ENCODE peak calls at places on chromosomes 4 and X, in seven cellular contexts. U, C, P, W, M, D and T are unnamed samples.

GRCh38 chrX:118480172-118480571 is 15.4 kb upstream of the DOCK11 start:
- DNase-seq in C (no peak), M (no peak), P (no peak), W (no peak), U (no peak), D (no peak), T (no peak)

GRCh38 chr4:98686046-98686385 is 27.6 kb upstream of the TSPAN5 start:
- DNase-seq in C (no peak), U (no peak), D (no peak), W (no peak), M (no peak), P (no peak), T (no peak)

GRCh38 chr4:102387552-102388150 is 42.4 kb upstream of the SLC39A8 start:
- DNase-seq in W (no peak), C (no peak), U (no peak), P (no peak), D (no peak), M (no peak), T (no peak)

GRCh38 chrX:19747672-19748610 is 139.5 kb downstream of the SH3KBP1 start:
- DNase-seq in D (no peak), M (no peak), P (peak), W (no peak), U (no peak), C (no peak), T (no peak)

GRCh38 chrX:104987063-104987462 is 233.4 kb downstream of the TEX13A start:
- DNase-seq in W (no peak), M (no peak), U (no peak), D (no peak), P (no peak), C (no peak), T (no peak)

GRCh38 chr4:102684605-102685052 is 76.1 kb downstream of the MANBA start:
- DNase-seq in W (no peak), C (no peak), P (no peak), M (no peak), D (no peak), U (no peak), T (no peak)

GRCh38 chrX:54721424-54721823 is 76.6 kb downstream of the ITIH6 start:
- DNase-seq in M (no peak), C (no peak), W (no peak), D (no peak), P (no peak), U (no peak), T (peak)

GRCh38 chr4:14743601-14744000 is 258.7 kb upstream of the CPEB2 start:
- DNase-seq in P (no peak), W (no peak), M (no peak), D (no peak), C (no peak), U (no peak), T (no peak)

GRCh38 chr4:122687450-122688121 is 44.9 kb upstream of the BBS12 start:
- DNase-seq in C (no peak), U (no peak), W (no peak), P (no peak), M (no peak), D (no peak), T (no peak)

GRCh38 chr4:54229631-54230478 is 762 bp downstream of the PDGFRA start:
- DNase-seq in W (no peak), D (no peak), P (no peak), M (no peak), U (no peak), C (no peak), T (no peak)

GRCh38 chrX:29225670-29226069 is 638.4 kb downstream of the IL1RAPL1 start:
- DNase-seq in D (no peak), C (no peak), U (no peak), W (no peak), M (no peak), P (no peak), T (no peak)

GRCh38 chr4:68630371-68630770 is 40.1 kb downstream of the UGT2B15 start:
- DNase-seq in C (no peak), M (no peak), P (no peak), W (no peak), U (no peak), D (no peak), T (no peak)

GRCh38 chr4:149638073-149638472 is 177.6 kb downstream of the IQCM start:
- DNase-seq in C (no peak), D (no peak), M (no peak), P (no peak), U (no peak), W (no peak), T (no peak)

GRCh38 chr4:188297873-188298272 is 158.6 kb downstream of the TRIML1 start:
- DNase-seq in U (no peak), D (no peak), P (no peak), M (no peak), W (no peak), C (no peak), T (peak)

GRCh38 chrX:115892787-115893671 is 277.5 kb upstream of the AGTR2 start:
- DNase-seq in P (peak), C (no peak), U (no peak), M (peak), W (no peak), D (peak), T (peak)

GRCh38 chrX:18701621-18702361 is 5.7 kb upstream of the PPEF1 start:
- DNase-seq in U (no peak), P (no peak), W (peak), C (peak), D (no peak), M (peak), T (no peak)

GRCh38 chr4:26985836-26986235 is 125.2 kb downstream of the STIM2 start:
- DNase-seq in U (no peak), P (no peak), D (no peak), C (no peak), M (no peak), W (no peak), T (no peak)

GRCh38 chrX:121562616-121563015 is 515.2 kb downstream of the GLUD2 start:
- DNase-seq in W (no peak), C (no peak), D (no peak), P (no peak), U (no peak), M (no peak), T (no peak)

GRCh38 chrX:121558886-121559285 is 511.5 kb downstream of the GLUD2 start:
- DNase-seq in M (no peak), P (no peak), D (no peak), U (no peak), C (no peak), W (no peak), T (no peak)
- TF ChIP-seq POLR2A in M (no peak), P (no peak), D (no peak), U (no peak), C (no peak), W (no peak), T (no peak)

DNA sequence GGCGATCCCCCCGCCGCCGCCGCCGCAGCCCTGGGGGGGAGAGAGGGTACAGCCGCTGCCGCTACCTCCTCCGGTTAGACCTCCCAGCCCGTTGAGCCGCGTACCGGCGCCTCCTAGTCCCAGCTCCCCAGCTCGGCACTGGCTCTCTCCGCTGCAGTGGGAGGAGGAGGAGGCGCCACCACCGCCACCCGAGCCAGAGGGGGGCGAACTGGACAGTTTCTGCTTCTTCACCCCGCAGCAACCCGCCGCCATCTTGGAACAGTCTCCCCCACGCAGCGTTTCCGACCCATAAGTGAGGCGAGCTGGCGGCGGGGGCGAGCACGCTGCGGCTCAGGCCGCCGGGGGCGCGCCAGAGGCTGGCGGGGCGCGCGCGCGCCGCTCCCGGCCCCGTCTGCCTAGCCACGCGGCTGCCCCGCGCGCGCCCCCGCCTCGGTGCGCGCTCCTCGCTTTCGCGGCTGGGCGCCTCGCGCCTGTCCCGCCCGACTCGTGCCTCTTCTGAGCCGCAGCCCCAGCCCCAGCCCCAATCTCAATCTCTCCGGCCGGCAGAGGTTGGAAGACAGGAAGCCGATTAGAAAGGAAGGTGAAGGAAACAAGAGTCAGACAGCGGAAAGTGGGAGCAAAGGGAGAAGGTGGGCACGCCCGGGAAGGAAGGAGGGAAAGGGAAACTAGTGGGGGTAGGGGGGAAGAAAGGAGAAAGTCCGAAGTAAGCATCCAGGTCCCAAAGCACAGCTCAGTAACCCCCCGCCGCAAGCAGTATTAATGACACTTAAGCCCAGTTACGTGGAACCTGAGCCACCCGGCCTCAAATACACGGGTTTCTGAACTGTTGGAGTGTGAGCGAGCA is at the start of gene AMMECR1:
- DNase-seq in P (peak), U (peak), M (peak), W (peak), C (peak), D (peak), T (peak)
- TF ChIP-seq POLR2A in P (peak), U (peak), M (no peak), W (peak), C (peak), D (peak), T (peak)

GRCh38 chr4:8269535-8270417 is at the start of gene HTRA3:
- DNase-seq in M (peak), C (no peak), W (no peak), P (peak), D (no peak), U (no peak), T (no peak)
- TF ChIP-seq POLR2A in M (no peak), C (no peak), W (peak), P (no peak), D (no peak), U (peak), T (peak)

GRCh38 chrX:85003655-85004244 is at the start of gene APOOL:
- DNase-seq in U (peak), C (peak), P (peak), W (peak), D (peak), M (peak), T (peak)
- TF ChIP-seq POLR2A in U (no peak), C (peak), P (no peak), W (no peak), D (no peak), M (no peak), T (no peak)

GRCh38 chr4:88820723-88821368 is 123.2 kb upstream of the NAP1L5 start:
- DNase-seq in D (no peak), M (no peak), P (no peak), C (no peak), W (no peak), U (no peak), T (no peak)

GRCh38 chr4:88822034-88822433 is 124.4 kb upstream of the NAP1L5 start:
- DNase-seq in P (no peak), U (no peak), M (no peak), C (no peak), D (no peak), W (no peak), T (no peak)

GRCh38 chr4:88818650-88819470 is 121.2 kb upstream of the NAP1L5 start:
- DNase-seq in W (peak), P (peak), C (peak), M (peak), D (no peak), U (no peak), T (no peak)

GRCh38 chr4:88827442-88827841 is 129.8 kb upstream of the NAP1L5 start:
- DNase-seq in U (no peak), D (no peak), P (no peak), W (no peak), M (no peak), C (no peak), T (no peak)

GRCh38 chr4:88823058-88823919 is 125.7 kb upstream of the NAP1L5 start:
- DNase-seq in W (peak), U (peak), M (peak), D (peak), P (peak), C (peak), T (peak)
- TF ChIP-seq POLR2A in W (peak), U (peak), M (no peak), D (peak), P (peak), C (peak), T (no peak)

DNA sequence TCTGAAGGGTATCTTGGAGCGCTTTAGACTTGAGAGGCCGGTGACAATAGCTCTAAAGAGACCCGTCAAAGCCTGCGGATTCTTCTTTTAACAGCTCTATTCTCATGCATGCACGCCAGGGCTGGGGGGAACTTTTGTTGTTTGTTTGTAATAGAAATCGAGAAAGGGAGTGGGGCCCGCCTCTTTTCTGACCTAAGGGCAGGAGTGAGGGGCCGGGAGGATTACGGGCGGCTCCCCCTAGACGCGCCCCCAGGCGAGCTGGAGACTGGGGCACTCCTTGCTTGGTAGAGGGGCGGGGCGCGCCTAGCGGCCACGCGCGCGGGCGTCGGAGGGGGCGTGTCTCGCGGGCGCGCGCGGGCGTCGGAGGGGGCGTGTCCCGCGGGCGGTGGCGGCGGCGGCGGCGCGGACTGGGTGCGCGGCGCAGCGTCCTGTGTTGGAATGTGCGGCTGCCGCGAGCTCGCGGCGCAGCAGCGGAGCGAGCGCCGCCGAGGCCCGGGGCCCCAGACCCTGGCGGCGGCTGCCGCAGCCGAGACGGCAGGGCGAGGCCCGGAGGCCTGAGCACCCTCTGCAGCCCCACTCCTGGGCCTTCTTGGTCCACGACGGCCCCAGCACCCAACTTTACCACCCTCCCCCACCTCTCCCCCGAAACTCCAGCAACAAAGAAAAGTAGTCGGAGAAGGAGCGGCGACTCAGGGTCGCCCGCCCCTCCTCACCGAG is at the start of gene REST:
- DNase-seq in P (peak), C (peak), U (peak), D (peak), W (peak), M (peak), T (peak)
- TF ChIP-seq POLR2A in P (no peak), C (peak), U (peak), D (peak), W (peak), M (no peak), T (peak)

GRCh38 chrX:153723351-153724251 is 586 bp downstream of the BCAP31 start:
- DNase-seq in D (peak), C (peak), P (no peak), W (no peak), M (peak), U (no peak), T (no peak)
- TF ChIP-seq POLR2A in D (peak), C (no peak), P (no peak), W (no peak), M (no peak), U (no peak), T (no peak)

GRCh38 chr4:120920666-120921065 is 1.9 kb downstream of the PRDM5 start:
- DNase-seq in U (no peak), M (no peak), W (no peak), P (no peak), C (no peak), D (no peak), T (no peak)

GRCh38 chr4:120918788-120919187 is 3.7 kb downstream of the PRDM5 start:
- DNase-seq in C (peak), M (no peak), P (peak), D (no peak), U (no peak), W (no peak), T (no peak)

GRCh38 chr4:120916937-120917336 is 5.6 kb downstream of the PRDM5 start:
- DNase-seq in P (no peak), U (no peak), C (no peak), M (no peak), W (no peak), D (no peak), T (no peak)

GRCh38 chr4:120919358-120919757 is 3.2 kb downstream of the PRDM5 start:
- DNase-seq in C (no peak), W (no peak), U (no peak), D (no peak), M (no peak), P (no peak), T (no peak)

GRCh38 chr4:120918092-120918491 is 4.4 kb downstream of the PRDM5 start:
- DNase-seq in W (no peak), U (no peak), P (no peak), M (no peak), D (no peak), C (no peak), T (no peak)
- TF ChIP-seq POLR2A in W (no peak), U (no peak), P (no peak), M (no peak), D (no peak), C (no peak), T (no peak)